ENCODE peak calls at places on chromosome X, in nine cellular contexts. Y is endodermal cell, D is OCI-LY7, T is left lung, F is PC-3, W is left ventricle myocardium inferior, H is tibial nerve, M is IMR-90, L is cardiac muscle cell. N is an unnamed sample.

GRCh38 chrX:119512145-119512800 is 44.0 kb downstream of the SLC25A5 start:
- DNase-seq in Y (peak; percentile 87), D (peak; percentile 62), T (no peak), F (peak; percentile 85), W (peak; percentile 29), H (peak; percentile 8), M (peak; percentile 66), L (peak; percentile 74), N (peak; percentile 72)

GRCh38 chrX:51902651-51903050 is 9.2 kb downstream of the MAGED1 start:
- DNase-seq in Y (no peak), D (no peak), T (no peak), F (no peak), W (no peak), H (no peak), M (no peak), L (no peak), N (no peak)

GRCh38 chrX:74536142-74537010 is 78.0 kb downstream of the RLIM start:
- DNase-seq in Y (peak; percentile 82), D (no peak), T (peak; percentile 90), F (peak; percentile 78), W (peak; percentile 85), H (peak; percentile 59), M (peak; percentile 83), L (peak; percentile 56), N (peak; percentile 86)

GRCh38 chrX:56089376-56089775 is 142.8 kb upstream of the KLF8 start:
- DNase-seq in Y (no peak), D (no peak), T (no peak), F (no peak), W (no peak), H (no peak), M (no peak), L (no peak), N (no peak)

GRCh38 chrX:2401201-2401589 is 99.6 kb downstream of the DHRSX start:
- DNase-seq in Y (no peak), D (no peak), T (no peak), F (no peak), W (no peak), H (no peak), M (no peak), L (no peak), N (no peak)

GRCh38 chrX:67555578-67556203 is 11.9 kb downstream of the AR start:
- DNase-seq in Y (peak; percentile 69), D (peak; percentile 29), T (no peak), F (peak; percentile 10), W (no peak), H (no peak), M (peak; percentile 21), L (peak; percentile 26), N (peak; percentile 9)

GRCh38 chrX:12210196-12210815 is 72.0 kb downstream of the FRMPD4 start:
- DNase-seq in Y (no peak), D (no peak), T (no peak), F (peak; percentile 84), W (peak; percentile 16), H (peak; percentile 4), M (peak; percentile 78), L (no peak), N (no peak)

GRCh38 chrX:153744210-153745066 is 19.6 kb upstream of the PLXNB3 start:
- DNase-seq in Y (peak; percentile 85), D (no peak), T (peak; percentile 62), F (peak; percentile 7), W (no peak), H (no peak), M (no peak), L (peak; percentile 11), N (peak; percentile 31)

GRCh38 chrX:131747173-131747572 is 203.3 kb downstream of the OR13H1 start:
- DNase-seq in Y (no peak), D (no peak), T (no peak), F (peak; percentile 91), W (no peak), H (no peak), M (peak; percentile 90), L (no peak), N (no peak)

GRCh38 chrX:38816158-38816557 is 14.9 kb downstream of the MID1IP1 start:
- DNase-seq in Y (no peak), D (no peak), T (no peak), F (no peak), W (no peak), H (no peak), M (no peak), L (no peak), N (no peak)

GRCh38 chrX:107829880-107830279 is 4.2 kb downstream of the MID2 start:
- DNase-seq in Y (no peak), D (no peak), T (no peak), F (no peak), W (no peak), H (no peak), M (no peak), L (no peak), N (no peak)

GRCh38 chrX:150767475-150768131 is 74.4 kb downstream of the MTMR1 start:
- DNase-seq in Y (peak; percentile 33), D (no peak), T (no peak), F (peak; percentile 28), W (no peak), H (no peak), M (peak; percentile 92), L (no peak), N (no peak)

GRCh38 chrX:130829526-130830515 is 73.2 kb downstream of the ENOX2 start:
- DNase-seq in Y (no peak), D (no peak), T (no peak), F (no peak), W (no peak), H (no peak), M (no peak), L (no peak), N (no peak)

GRCh38 chrX:104113237-104113965 is 1.1 kb downstream of the ZCCHC18 start:
- DNase-seq in Y (peak; percentile 85), D (peak; percentile 70), T (peak; percentile 31), F (peak; percentile 72), W (no peak), H (no peak), M (peak; percentile 53), L (peak; percentile 84), N (peak; percentile 56)

GRCh38 chrX:44225667-44226066 is 117.8 kb downstream of the EFHC2 start:
- DNase-seq in Y (no peak), D (no peak), T (no peak), F (no peak), W (no peak), H (no peak), M (no peak), L (no peak), N (no peak)

GRCh38 chrX:74614193-74614909 is at the start of gene RLIM:
- DNase-seq in Y (peak; percentile 95), D (peak; percentile 91), T (peak; percentile 92), F (peak; percentile 95), W (peak; percentile 92), H (peak; percentile 85), M (peak; percentile 95), L (peak; percentile 93), N (peak; percentile 93)

GRCh38 chrX:16138108-16138427 is 14.7 kb downstream of the GRPR start:
- DNase-seq in Y (peak; percentile 72), D (peak; percentile 65), T (no peak), F (no peak), W (no peak), H (no peak), M (no peak), L (peak; percentile 36), N (peak; percentile 1)
- TF ChIP-seq CTCF in Y (peak; percentile 81), D (peak; percentile 80), T (no peak), F (no peak), W (peak; percentile 22), H (no peak), M (no peak), L (no peak), N (no peak)

GRCh38 chrX:134806707-134807038 is 148.4 kb upstream of the PLAC1 start:
- DNase-seq in Y (no peak), D (peak; percentile 1), T (no peak), F (no peak), W (no peak), H (no peak), M (no peak), L (no peak), N (no peak)
- H3K4me1 ChIP-seq in Y (peaks cover 4% of the 10 kb centered on the region), D (peaks cover 13% of the 10 kb centered on the region), T (no peaks in the 10 kb centered on the region), F (no peaks in the 10 kb centered on the region), W (peaks cover 11% of the 10 kb centered on the region), H (no peaks in the 10 kb centered on the region), M (no peaks in the 10 kb centered on the region), L (peaks cover 15% of the 10 kb centered on the region), N (no peaks in the 10 kb centered on the region)

DNA sequence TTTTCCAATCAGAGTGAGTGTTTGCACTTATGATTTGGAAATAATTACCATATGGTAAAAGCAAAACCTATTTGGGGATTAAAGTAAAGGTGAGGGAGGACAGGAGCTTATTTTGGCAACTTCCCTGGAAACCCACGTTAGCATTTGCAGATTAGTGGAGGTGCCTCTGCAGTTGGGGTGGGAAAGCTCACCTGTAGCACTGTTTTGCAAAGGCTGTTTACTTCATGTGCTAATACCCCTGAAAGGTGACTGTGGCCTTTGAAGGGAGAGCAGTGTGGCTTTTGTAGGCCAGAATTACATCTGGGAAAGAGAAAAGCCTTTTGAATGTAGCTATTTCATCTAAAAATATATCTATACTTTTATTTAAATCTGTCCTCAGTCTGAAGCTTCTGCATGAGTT is 9.4 kb downstream of the SUPT20HL1 start:
- DNase-seq in Y (peak; percentile 72), D (no peak), T (no peak), F (no peak), W (no peak), H (no peak), M (no peak), L (no peak), N (no peak)
- H3K4me3 ChIP-seq in Y (no peak overlapping the region), D (no peak overlapping the region), T (no peak overlapping the region), F (no peak overlapping the region), W (no peak overlapping the region), H (no peak overlapping the region), M (no peak overlapping the region), L (no peak overlapping the region), N (no peak overlapping the region)

GRCh38 chrX:49039598-49040375 is 3.4 kb downstream of the TFE3 start:
- DNase-seq in Y (peak; percentile 96), D (peak; percentile 68), T (peak; percentile 80), F (peak; percentile 95), W (peak; percentile 52), H (peak; percentile 69), M (peak; percentile 94), L (peak; percentile 91), N (peak; percentile 90)
- TF ChIP-seq CTCF in Y (no peak), D (no peak), T (no peak), F (no peak), W (no peak), H (no peak), M (peak; percentile 44), L (peak; percentile 14), N (peak; percentile 11)